ENCODE peak calls at places on chromosomes 3 and 15, in six cellular contexts. Z, H, L, T, M and W are unnamed samples.

GRCh38 chr15:58521293-58521991 is 89.7 kb downstream of the LIPC start:
- DNase-seq in Z (peak), H (peak), L (no peak), T (peak), M (peak), W (peak)

GRCh38 chr3:195236076-195236798 is 34.7 kb downstream of the XXYLT1 start:
- DNase-seq in Z (no peak), H (no peak), L (no peak), T (no peak), M (no peak), W (no peak)

GRCh38 chr15:70466895-70467529 is 296.3 kb downstream of the UACA start:
- DNase-seq in Z (peak), H (peak), L (no peak), T (peak), M (peak), W (no peak)

GRCh38 chr15:100853676-100854440 is 25.8 kb upstream of the ALDH1A3 start:
- DNase-seq in Z (no peak), H (no peak), L (no peak), T (no peak), M (no peak), W (no peak)

GRCh38 chr3:51942603-51943450 is 664 bp downstream of the PARP3 start:
- DNase-seq in Z (peak), H (peak), L (no peak), T (peak), M (no peak), W (no peak)

GRCh38 chr15:89971592-89971997 is 29.5 kb upstream of the ZNF710 start:
- DNase-seq in Z (peak), H (peak), L (no peak), T (peak), M (peak), W (peak)

GRCh38 chr3:165191476-165191875 is 4.7 kb downstream of the SLITRK3 start:
- DNase-seq in Z (no peak), H (no peak), L (no peak), T (no peak), M (no peak), W (no peak)

GRCh38 chr15:36905908-36906307 is 194.4 kb downstream of the MEIS2 start:
- DNase-seq in Z (no peak), H (no peak), L (no peak), T (peak), M (no peak), W (no peak)

GRCh38 chr3:152069871-152070270 is 196.4 kb downstream of the SUCNR1 start:
- DNase-seq in Z (peak), H (no peak), L (no peak), T (no peak), M (no peak), W (no peak)

GRCh38 chr3:139653582-139653981 is 24.2 kb downstream of the NMNAT3 start:
- DNase-seq in Z (peak), H (no peak), L (no peak), T (no peak), M (no peak), W (no peak)

GRCh38 chr15:71151061-71151460 is 35.8 kb downstream of the THSD4 start:
- DNase-seq in Z (peak), H (peak), L (peak), T (no peak), M (no peak), W (peak)

GRCh38 chr15:60674704-60675405 is 195.9 kb upstream of the ICE2 start:
- DNase-seq in Z (no peak), H (no peak), L (no peak), T (no peak), M (no peak), W (no peak)

GRCh38 chr3:113053169-113053568 is 62.4 kb downstream of the GTPBP8 start:
- DNase-seq in Z (no peak), H (no peak), L (no peak), T (no peak), M (no peak), W (no peak)

GRCh38 chr15:74180689-74181602 is 7.4 kb downstream of the ISLR start:
- DNase-seq in Z (no peak), H (no peak), L (no peak), T (no peak), M (no peak), W (no peak)

GRCh38 chr3:63864008-63864871 is 573 bp downstream of the ATXN7 start:
- DNase-seq in Z (peak), H (no peak), L (no peak), T (no peak), M (no peak), W (no peak)

GRCh38 chr3:46881819-46882376 is 4.4 kb downstream of the PTH1R start:
- DNase-seq in Z (no peak), H (no peak), L (no peak), T (no peak), M (no peak), W (no peak)

GRCh38 chr15:74977599-74977998 is 17.8 kb upstream of the SCAMP5 start:
- DNase-seq in Z (no peak), H (no peak), L (no peak), T (no peak), M (no peak), W (no peak)

GRCh38 chr3:63863150-63864007 is at the start of the genes ATXN7 and THOC7:
- DNase-seq in Z (peak), H (no peak), L (peak), T (peak), M (no peak), W (no peak)

GRCh38 chr15:94083467-94083991 is 147.8 kb upstream of the MCTP2 start:
- DNase-seq in Z (peak), H (no peak), L (no peak), T (peak), M (no peak), W (no peak)

GRCh38 chr3:124780356-124780755 is 50.1 kb downstream of the UMPS start:
- DNase-seq in Z (no peak), H (peak), L (peak), T (no peak), M (no peak), W (no peak)

GRCh38 chr15:42034628-42035177 is 13.9 kb upstream of the PLA2G4E start:
- DNase-seq in Z (no peak), H (no peak), L (no peak), T (no peak), M (no peak), W (no peak)

GRCh38 chr15:74889390-74889881 is 406 bp upstream of the MPI start:
- DNase-seq in Z (no peak), H (no peak), L (no peak), T (no peak), M (no peak), W (no peak)

GRCh38 chr3:18189651-18190050 is 235.5 kb downstream of the SATB1 start:
- DNase-seq in Z (no peak), H (no peak), L (no peak), T (peak), M (peak), W (no peak)

GRCh38 chr3:71658131-71658530 is 67.1 kb downstream of the EIF4E3 start:
- DNase-seq in Z (peak), H (no peak), L (no peak), T (no peak), M (no peak), W (no peak)

GRCh38 chr3:174891524-174892203 is 32.5 kb downstream of the NAALADL2 start:
- DNase-seq in Z (no peak), H (no peak), L (no peak), T (no peak), M (no peak), W (no peak)

GRCh38 chr15:50231761-50232160 is 33.8 kb downstream of the HDC start:
- DNase-seq in Z (no peak), H (no peak), L (no peak), T (no peak), M (no peak), W (no peak)

GRCh38 chr3:133892546-133893231 is 3.0 kb downstream of the RAB6B start:
- DNase-seq in Z (no peak), H (no peak), L (no peak), T (no peak), M (no peak), W (no peak)

GRCh38 chr3:114554716-114555115 is 260.9 kb downstream of the TIGIT start:
- DNase-seq in Z (peak), H (no peak), L (no peak), T (no peak), M (no peak), W (no peak)

GRCh38 chr3:151949706-151950105 is 76.3 kb downstream of the SUCNR1 start:
- DNase-seq in Z (no peak), H (no peak), L (no peak), T (no peak), M (no peak), W (no peak)

GRCh38 chr3:12681586-12682371 is 17.9 kb upstream of the RAF1 start:
- DNase-seq in Z (peak), H (no peak), L (no peak), T (peak), M (no peak), W (no peak)

GRCh38 chr3:126751611-126752302 is 47.7 kb downstream of the CHCHD6 start:
- DNase-seq in Z (no peak), H (no peak), L (no peak), T (no peak), M (no peak), W (no peak)